ENCODE peak calls at places on chromosomes 11 and 22, in eight cellular contexts. One of them, this sample, is unnamed.

GRCh38 chr11:64850979-64851567 is 6.6 kb upstream of the CDC42BPG start:
- DNase-seq in fibroblast of pulmonary artery: no peak
- DNase-seq in NCI-H1092: no peak
- DNase-seq in NCI-H1930: no peak
- DNase-seq in endothelial cell: no peak
- DNase-seq in A172: no peak
- DNase-seq in stimulated activated CD8-positive, alpha-beta memory T cell treated with anti-CD3 and anti-CD28 coated beads, Interleukin-12 subunit alpha, Interleukin-12 subunit beta, amount 100 ng/mL, for 1 hour: no peak
- DNase-seq in COLO829: no peak
- DNase-seq in this sample: no peak

GRCh38 chr11:113715273-113715672 is 9.2 kb upstream of the TMPRSS5 start:
- DNase-seq in fibroblast of pulmonary artery: no peak
- DNase-seq in NCI-H1092: no peak
- DNase-seq in NCI-H1930: no peak
- DNase-seq in endothelial cell: no peak
- DNase-seq in A172: no peak
- DNase-seq in stimulated activated CD8-positive, alpha-beta memory T cell treated with anti-CD3 and anti-CD28 coated beads, Interleukin-12 subunit alpha, Interleukin-12 subunit beta, amount 100 ng/mL, for 1 hour: no peak
- DNase-seq in COLO829: no peak
- DNase-seq in this sample: no peak

GRCh38 chr11:120125005-120125404 is 12.9 kb downstream of the TRIM29 start:
- DNase-seq in fibroblast of pulmonary artery: no peak
- DNase-seq in NCI-H1092: no peak
- DNase-seq in NCI-H1930: no peak
- DNase-seq in endothelial cell: no peak
- DNase-seq in A172: peak
- DNase-seq in stimulated activated CD8-positive, alpha-beta memory T cell treated with anti-CD3 and anti-CD28 coated beads, Interleukin-12 subunit alpha, Interleukin-12 subunit beta, amount 100 ng/mL, for 1 hour: no peak
- DNase-seq in COLO829: no peak
- DNase-seq in this sample: no peak

GRCh38 chr22:35150163-35151107 is 84.5 kb downstream of the ISX start:
- DNase-seq in fibroblast of pulmonary artery: peak
- DNase-seq in NCI-H1092: peak
- DNase-seq in NCI-H1930: no peak
- DNase-seq in endothelial cell: peak
- DNase-seq in A172: peak
- DNase-seq in stimulated activated CD8-positive, alpha-beta memory T cell treated with anti-CD3 and anti-CD28 coated beads, Interleukin-12 subunit alpha, Interleukin-12 subunit beta, amount 100 ng/mL, for 1 hour: peak
- DNase-seq in COLO829: peak
- DNase-seq in this sample: no peak

GRCh38 chr11:129853508-129854228 is 38.0 kb downstream of the TMEM45B start:
- DNase-seq in fibroblast of pulmonary artery: peak
- DNase-seq in NCI-H1092: peak
- DNase-seq in NCI-H1930: no peak
- DNase-seq in endothelial cell: no peak
- DNase-seq in A172: no peak
- DNase-seq in stimulated activated CD8-positive, alpha-beta memory T cell treated with anti-CD3 and anti-CD28 coated beads, Interleukin-12 subunit alpha, Interleukin-12 subunit beta, amount 100 ng/mL, for 1 hour: peak
- DNase-seq in COLO829: no peak
- DNase-seq in this sample: peak

GRCh38 chr11:117761993-117762392 is 35.0 kb downstream of the DSCAML1 start:
- DNase-seq in fibroblast of pulmonary artery: no peak
- DNase-seq in NCI-H1092: no peak
- DNase-seq in NCI-H1930: no peak
- DNase-seq in endothelial cell: no peak
- DNase-seq in A172: no peak
- DNase-seq in stimulated activated CD8-positive, alpha-beta memory T cell treated with anti-CD3 and anti-CD28 coated beads, Interleukin-12 subunit alpha, Interleukin-12 subunit beta, amount 100 ng/mL, for 1 hour: no peak
- DNase-seq in COLO829: no peak
- DNase-seq in this sample: no peak

GRCh38 chr22:23404689-23405365 is 175.3 kb downstream of the IGLL1 start:
- DNase-seq in fibroblast of pulmonary artery: peak
- DNase-seq in NCI-H1092: no peak
- DNase-seq in NCI-H1930: no peak
- DNase-seq in endothelial cell: peak
- DNase-seq in A172: no peak
- DNase-seq in stimulated activated CD8-positive, alpha-beta memory T cell treated with anti-CD3 and anti-CD28 coated beads, Interleukin-12 subunit alpha, Interleukin-12 subunit beta, amount 100 ng/mL, for 1 hour: no peak
- DNase-seq in COLO829: no peak
- DNase-seq in this sample: no peak

GRCh38 chr11:117618273-117618672 is 178.7 kb downstream of the DSCAML1 start:
- DNase-seq in fibroblast of pulmonary artery: no peak
- DNase-seq in NCI-H1092: no peak
- DNase-seq in NCI-H1930: no peak
- DNase-seq in endothelial cell: no peak
- DNase-seq in A172: no peak
- DNase-seq in stimulated activated CD8-positive, alpha-beta memory T cell treated with anti-CD3 and anti-CD28 coated beads, Interleukin-12 subunit alpha, Interleukin-12 subunit beta, amount 100 ng/mL, for 1 hour: no peak
- DNase-seq in COLO829: no peak
- DNase-seq in this sample: no peak

GRCh38 chr11:32529994-32530588 is 53.5 kb upstream of the EIF3M start:
- DNase-seq in fibroblast of pulmonary artery: no peak
- DNase-seq in NCI-H1092: no peak
- DNase-seq in NCI-H1930: no peak
- DNase-seq in endothelial cell: no peak
- DNase-seq in A172: no peak
- DNase-seq in stimulated activated CD8-positive, alpha-beta memory T cell treated with anti-CD3 and anti-CD28 coated beads, Interleukin-12 subunit alpha, Interleukin-12 subunit beta, amount 100 ng/mL, for 1 hour: no peak
- DNase-seq in COLO829: no peak
- DNase-seq in this sample: no peak

GRCh38 chr11:70762810-70763209 is 364.5 kb downstream of the CTTN start:
- DNase-seq in fibroblast of pulmonary artery: no peak
- DNase-seq in NCI-H1092: no peak
- DNase-seq in NCI-H1930: no peak
- DNase-seq in endothelial cell: no peak
- DNase-seq in A172: no peak
- DNase-seq in stimulated activated CD8-positive, alpha-beta memory T cell treated with anti-CD3 and anti-CD28 coated beads, Interleukin-12 subunit alpha, Interleukin-12 subunit beta, amount 100 ng/mL, for 1 hour: no peak
- DNase-seq in COLO829: no peak
- DNase-seq in this sample: no peak

GRCh38 chr11:4921796-4922195 is 2.3 kb downstream of the OR51G1 start:
- DNase-seq in fibroblast of pulmonary artery: no peak
- DNase-seq in NCI-H1092: no peak
- DNase-seq in NCI-H1930: no peak
- DNase-seq in endothelial cell: no peak
- DNase-seq in A172: no peak
- DNase-seq in stimulated activated CD8-positive, alpha-beta memory T cell treated with anti-CD3 and anti-CD28 coated beads, Interleukin-12 subunit alpha, Interleukin-12 subunit beta, amount 100 ng/mL, for 1 hour: no peak
- DNase-seq in COLO829: no peak
- DNase-seq in this sample: no peak

GRCh38 chr22:49930596-49931412 is 12.4 kb downstream of the CRELD2 start:
- DNase-seq in fibroblast of pulmonary artery: peak
- DNase-seq in NCI-H1092: no peak
- DNase-seq in NCI-H1930: no peak
- DNase-seq in endothelial cell: peak
- DNase-seq in A172: peak
- DNase-seq in stimulated activated CD8-positive, alpha-beta memory T cell treated with anti-CD3 and anti-CD28 coated beads, Interleukin-12 subunit alpha, Interleukin-12 subunit beta, amount 100 ng/mL, for 1 hour: no peak
- DNase-seq in COLO829: peak
- DNase-seq in this sample: no peak

GRCh38 chr11:116582621-116583020 is 190.2 kb downstream of the BUD13 start:
- DNase-seq in fibroblast of pulmonary artery: no peak
- DNase-seq in NCI-H1092: no peak
- DNase-seq in NCI-H1930: no peak
- DNase-seq in endothelial cell: no peak
- DNase-seq in A172: no peak
- DNase-seq in stimulated activated CD8-positive, alpha-beta memory T cell treated with anti-CD3 and anti-CD28 coated beads, Interleukin-12 subunit alpha, Interleukin-12 subunit beta, amount 100 ng/mL, for 1 hour: no peak
- DNase-seq in COLO829: no peak
- DNase-seq in this sample: no peak

GRCh38 chr11:26700536-26701235 is 21.2 kb downstream of the SLC5A12 start:
- DNase-seq in fibroblast of pulmonary artery: no peak
- DNase-seq in NCI-H1092: no peak
- DNase-seq in NCI-H1930: no peak
- DNase-seq in endothelial cell: no peak
- DNase-seq in A172: no peak
- DNase-seq in stimulated activated CD8-positive, alpha-beta memory T cell treated with anti-CD3 and anti-CD28 coated beads, Interleukin-12 subunit alpha, Interleukin-12 subunit beta, amount 100 ng/mL, for 1 hour: no peak
- DNase-seq in COLO829: no peak
- DNase-seq in this sample: no peak

GRCh38 chr11:1564535-1565172 is 7.4 kb downstream of the DUSP8 start:
- DNase-seq in fibroblast of pulmonary artery: peak
- DNase-seq in NCI-H1092: no peak
- DNase-seq in NCI-H1930: no peak
- DNase-seq in endothelial cell: peak
- DNase-seq in A172: peak
- DNase-seq in stimulated activated CD8-positive, alpha-beta memory T cell treated with anti-CD3 and anti-CD28 coated beads, Interleukin-12 subunit alpha, Interleukin-12 subunit beta, amount 100 ng/mL, for 1 hour: no peak
- DNase-seq in COLO829: peak
- DNase-seq in this sample: no peak

GRCh38 chr22:37187891-37188761 is at the start of gene C1QTNF6:
- DNase-seq in fibroblast of pulmonary artery: peak
- DNase-seq in NCI-H1092: no peak
- DNase-seq in NCI-H1930: no peak
- DNase-seq in endothelial cell: peak
- DNase-seq in A172: peak
- DNase-seq in stimulated activated CD8-positive, alpha-beta memory T cell treated with anti-CD3 and anti-CD28 coated beads, Interleukin-12 subunit alpha, Interleukin-12 subunit beta, amount 100 ng/mL, for 1 hour: no peak
- DNase-seq in COLO829: no peak
- DNase-seq in this sample: no peak

GRCh38 chr11:112013501-112014164 is 11.6 kb upstream of the DLAT start:
- DNase-seq in fibroblast of pulmonary artery: no peak
- DNase-seq in NCI-H1092: no peak
- DNase-seq in NCI-H1930: no peak
- DNase-seq in endothelial cell: no peak
- DNase-seq in A172: no peak
- DNase-seq in stimulated activated CD8-positive, alpha-beta memory T cell treated with anti-CD3 and anti-CD28 coated beads, Interleukin-12 subunit alpha, Interleukin-12 subunit beta, amount 100 ng/mL, for 1 hour: no peak
- DNase-seq in COLO829: no peak
- DNase-seq in this sample: no peak

GRCh38 chr11:116170526-116171120 is 602.2 kb downstream of the BUD13 start:
- DNase-seq in fibroblast of pulmonary artery: no peak
- DNase-seq in NCI-H1092: no peak
- DNase-seq in NCI-H1930: no peak
- DNase-seq in endothelial cell: peak
- DNase-seq in A172: no peak
- DNase-seq in stimulated activated CD8-positive, alpha-beta memory T cell treated with anti-CD3 and anti-CD28 coated beads, Interleukin-12 subunit alpha, Interleukin-12 subunit beta, amount 100 ng/mL, for 1 hour: no peak
- DNase-seq in COLO829: no peak
- DNase-seq in this sample: no peak

GRCh38 chr22:21735198-21736083 is at the start of gene YPEL1:
- DNase-seq in fibroblast of pulmonary artery: peak
- DNase-seq in NCI-H1092: peak
- DNase-seq in NCI-H1930: peak
- DNase-seq in endothelial cell: peak
- DNase-seq in A172: peak
- DNase-seq in stimulated activated CD8-positive, alpha-beta memory T cell treated with anti-CD3 and anti-CD28 coated beads, Interleukin-12 subunit alpha, Interleukin-12 subunit beta, amount 100 ng/mL, for 1 hour: peak
- DNase-seq in COLO829: peak
- DNase-seq in this sample: peak

GRCh38 chr11:3134218-3134621 is 30.9 kb downstream of the OSBPL5 start:
- DNase-seq in fibroblast of pulmonary artery: no peak
- DNase-seq in NCI-H1092: no peak
- DNase-seq in NCI-H1930: no peak
- DNase-seq in endothelial cell: no peak
- DNase-seq in A172: no peak
- DNase-seq in stimulated activated CD8-positive, alpha-beta memory T cell treated with anti-CD3 and anti-CD28 coated beads, Interleukin-12 subunit alpha, Interleukin-12 subunit beta, amount 100 ng/mL, for 1 hour: no peak
- DNase-seq in COLO829: no peak
- DNase-seq in this sample: no peak

GRCh38 chr11:17012712-17013547 is 1.3 kb downstream of the PLEKHA7 start:
- DNase-seq in fibroblast of pulmonary artery: peak
- DNase-seq in NCI-H1092: no peak
- DNase-seq in NCI-H1930: no peak
- DNase-seq in endothelial cell: peak
- DNase-seq in A172: peak
- DNase-seq in stimulated activated CD8-positive, alpha-beta memory T cell treated with anti-CD3 and anti-CD28 coated beads, Interleukin-12 subunit alpha, Interleukin-12 subunit beta, amount 100 ng/mL, for 1 hour: no peak
- DNase-seq in COLO829: no peak
- DNase-seq in this sample: no peak

This sample was measured in NCI-H1417 treated with DMSO at 0.1 percent for 48 hours.